ENCODE peak calls at places on chromosomes 16 and 17, in seven cellular contexts. A is H9; W is colonic mucosa; S is nephron progenitor cell; V is psoas muscle; I is lung; C is CD4-positive, alpha-beta T cell. K is an unnamed sample.

GRCh38 chr17:67440311-67441051 is 63.4 kb downstream of the PITPNC1 start:
- DNase-seq in S (no peak), I (no peak), W (no peak), V (no peak), A (no peak), C (no peak), K (no peak)

GRCh38 chr16:69476920-69477418 is 52.5 kb downstream of the CYB5B start:
- DNase-seq in I (no peak), V (no peak), C (no peak), W (no peak), S (no peak), A (no peak), K (no peak)

GRCh38 chr16:15482068-15482747 is 47.8 kb downstream of the BMERB1 start:
- DNase-seq in W (peak), I (peak), S (no peak), C (no peak), V (no peak), A (peak), K (no peak)

GRCh38 chr16:66026211-66026610 is 340.3 kb upstream of the CDH5 start:
- DNase-seq in I (no peak), V (no peak), S (peak), A (peak), C (no peak), W (no peak), K (no peak)

GRCh38 chr16:57530531-57531252 is 5.7 kb downstream of the CCDC102A start:
- DNase-seq in C (no peak), I (no peak), S (no peak), W (no peak), V (peak), A (peak), K (no peak)

GRCh38 chr17:4588862-4589625 is 4.7 kb downstream of the SMTNL2 start:
- DNase-seq in V (peak), S (no peak), A (no peak), C (no peak), I (no peak), W (no peak), K (no peak)

GRCh38 chr16:49503242-49504022 is 129.8 kb downstream of the C16orf78 start:
- DNase-seq in A (no peak), W (no peak), I (no peak), S (no peak), V (peak), C (no peak), K (no peak)

GRCh38 chr16:188674-189073 is 8.4 kb downstream of the HBQ1 start:
- DNase-seq in S (no peak), I (no peak), W (no peak), A (no peak), V (no peak), C (peak), K (no peak)

GRCh38 chr17:37261286-37261685 is 114.5 kb upstream of the C17orf78 start:
- DNase-seq in W (no peak), C (no peak), A (no peak), V (no peak), S (no peak), I (no peak), K (no peak)

GRCh38 chr16:57070986-57071540 is 21.3 kb upstream of the CPNE2 start:
- DNase-seq in S (no peak), C (no peak), A (no peak), W (no peak), I (no peak), V (no peak), K (no peak)

GRCh38 chr17:15385305-15385704 is 43.9 kb upstream of the TEKT3 start:
- DNase-seq in V (no peak), W (no peak), I (no peak), S (no peak), C (no peak), A (no peak), K (no peak)

GRCh38 chr16:22092143-22092933 is at the start of gene VWA3A:
- DNase-seq in C (no peak), A (peak), S (peak), V (no peak), I (no peak), W (no peak), K (no peak)

GRCh38 chr16:67841198-67841815 is 813 bp upstream of the THAP11 start:
- DNase-seq in V (no peak), A (no peak), C (no peak), I (no peak), S (no peak), W (no peak), K (no peak)

GRCh38 chr16:82672676-82673075 is 45.9 kb downstream of the CDH13 start:
- DNase-seq in V (no peak), C (no peak), W (no peak), I (no peak), S (no peak), A (no peak), K (no peak)

GRCh38 chr16:4245400-4245799 is 3.5 kb upstream of the SRL start:
- DNase-seq in I (no peak), W (no peak), S (no peak), A (no peak), V (no peak), C (no peak), K (no peak)

GRCh38 chr17:17750881-17751280 is 69.6 kb downstream of the RAI1 start:
- DNase-seq in I (no peak), S (no peak), V (no peak), C (peak), A (no peak), W (peak), K (no peak)

DNA sequence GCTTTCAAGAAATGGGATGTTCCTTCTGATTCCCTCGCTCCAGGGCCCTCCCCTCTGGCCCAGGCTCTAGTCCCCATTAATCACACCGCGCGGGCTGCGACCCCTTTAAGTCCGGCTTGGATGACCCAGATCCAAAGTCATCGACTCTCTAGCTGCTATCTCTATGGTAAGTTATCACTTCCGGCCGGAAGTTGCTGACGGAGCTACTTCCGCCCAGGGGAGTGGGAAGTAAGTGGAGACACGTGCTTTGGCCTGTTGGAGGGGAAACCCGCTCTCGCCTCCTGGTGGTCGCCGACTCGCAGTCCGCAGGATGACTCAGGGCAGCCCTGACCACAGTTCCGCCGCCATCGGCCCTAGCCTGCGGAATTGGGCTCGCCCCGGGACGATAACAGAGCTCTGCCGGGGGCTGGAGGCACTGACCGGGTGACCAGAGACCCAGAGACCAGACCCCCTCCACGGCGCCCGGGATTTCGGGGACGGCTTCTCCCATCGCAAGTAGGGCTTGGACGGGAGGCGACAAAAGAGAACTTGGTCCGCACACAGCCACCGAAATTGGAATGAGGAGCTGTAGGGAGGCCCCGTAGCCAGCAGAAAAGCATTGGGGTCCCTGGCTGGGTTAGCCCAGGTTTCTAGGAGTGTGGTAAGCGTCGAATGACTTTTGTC is 52.2 kb upstream of the SEC14L1 start:
- DNase-seq in V (peak), S (peak), A (peak), W (peak), I (peak), C (peak), K (peak)
- TF ChIP-seq CTCF in V (peak), S (peak), A (peak), W (peak), I (peak), C (peak), K (peak)

GRCh38 chr17:6231886-6232767 is 161.9 kb downstream of the WSCD1 start:
- DNase-seq in I (no peak), S (no peak), V (no peak), C (no peak), A (peak), W (no peak), K (no peak)

GRCh38 chr17:6232768-6233130 is 162.6 kb downstream of the WSCD1 start:
- DNase-seq in C (no peak), I (no peak), V (no peak), W (no peak), A (peak), S (no peak), K (no peak)

GRCh38 chr17:6233339-6233738 is 163.2 kb downstream of the WSCD1 start:
- DNase-seq in W (no peak), V (no peak), A (no peak), S (no peak), C (no peak), I (no peak), K (no peak)

GRCh38 chr17:6233856-6234255 is 163.7 kb downstream of the WSCD1 start:
- DNase-seq in V (no peak), W (no peak), I (no peak), S (no peak), C (no peak), A (no peak), K (no peak)

DNA sequence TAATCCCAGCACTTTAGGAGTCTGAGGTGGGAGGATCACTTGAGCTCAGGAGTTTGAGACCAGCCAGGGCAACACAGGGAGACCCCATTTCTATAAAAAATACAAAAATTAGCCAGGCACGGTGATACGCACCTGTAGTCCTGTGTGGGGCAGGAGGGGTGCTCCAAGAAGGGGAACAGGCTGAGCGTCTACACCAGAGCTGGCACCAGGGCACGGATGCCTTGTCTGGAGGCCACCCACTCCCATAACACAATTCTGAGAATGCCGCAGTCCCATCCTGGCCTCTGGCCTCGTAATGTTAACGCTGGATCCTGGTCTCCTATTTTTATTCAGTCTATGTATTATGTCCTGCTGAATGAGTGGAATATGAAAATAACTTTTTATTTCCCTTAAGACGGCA is 161.3 kb downstream of the WSCD1 start:
- DNase-seq in S (no peak), C (no peak), I (no peak), V (no peak), W (no peak), A (no peak), K (no peak)
- TF ChIP-seq CTCF in S (no peak), C (no peak), I (no peak), V (no peak), W (no peak), A (no peak), K (no peak)

DNA sequence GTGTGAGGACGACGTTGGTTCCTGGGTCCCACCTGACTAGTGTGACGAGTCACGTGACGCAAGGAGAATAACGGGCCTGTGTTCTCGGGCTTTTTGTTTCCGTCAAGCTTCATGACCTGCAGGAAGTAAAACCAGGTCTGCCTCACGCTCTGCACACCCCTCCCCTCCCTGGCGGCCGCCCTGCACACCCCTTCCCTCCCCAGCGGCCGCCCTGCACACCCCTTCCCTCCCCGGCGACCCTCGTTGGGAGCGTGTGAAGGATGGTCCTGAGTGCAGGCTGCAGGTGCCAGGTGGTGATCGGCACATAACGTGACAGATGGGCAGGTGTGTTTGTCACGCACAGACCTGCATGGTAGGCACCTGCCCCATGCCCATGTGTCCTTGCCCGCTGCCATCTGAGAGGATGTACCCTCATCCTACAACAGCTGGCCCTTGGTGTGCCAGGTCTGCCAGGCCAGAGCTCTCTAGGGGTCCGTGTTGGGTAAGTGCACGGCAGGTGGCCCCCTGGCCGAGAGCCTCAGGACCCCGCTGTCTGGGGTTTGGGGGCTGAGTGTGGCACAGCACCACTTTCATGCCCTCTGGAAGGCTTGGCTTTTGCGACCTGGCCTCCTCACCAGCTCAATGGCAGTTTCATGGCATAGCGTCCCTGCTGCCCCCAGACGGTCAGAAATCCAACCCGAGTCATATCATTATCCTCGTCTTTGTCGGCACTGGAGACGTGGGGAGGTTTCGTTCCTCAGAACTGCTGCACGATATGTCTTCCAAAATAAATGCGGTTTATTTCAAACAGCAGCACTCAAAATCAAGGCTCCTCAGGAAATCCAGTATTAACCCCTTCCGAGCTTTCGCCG is 191.9 kb upstream of the CHMP6 start:
- DNase-seq in I (no peak), V (peak), A (peak), S (no peak), C (no peak), W (no peak), K (no peak)
- TF ChIP-seq CTCF in I (no peak), V (no peak), A (no peak), S (no peak), C (no peak), W (no peak), K (no peak)

GRCh38 chr17:57772774-57773173 is 27.7 kb upstream of the CCDC182 start:
- DNase-seq in V (no peak), S (no peak), C (no peak), I (no peak), W (no peak), A (no peak), K (no peak)
- TF ChIP-seq CTCF in V (no peak), S (no peak), C (no peak), I (no peak), W (no peak), A (peak), K (no peak)

DNA sequence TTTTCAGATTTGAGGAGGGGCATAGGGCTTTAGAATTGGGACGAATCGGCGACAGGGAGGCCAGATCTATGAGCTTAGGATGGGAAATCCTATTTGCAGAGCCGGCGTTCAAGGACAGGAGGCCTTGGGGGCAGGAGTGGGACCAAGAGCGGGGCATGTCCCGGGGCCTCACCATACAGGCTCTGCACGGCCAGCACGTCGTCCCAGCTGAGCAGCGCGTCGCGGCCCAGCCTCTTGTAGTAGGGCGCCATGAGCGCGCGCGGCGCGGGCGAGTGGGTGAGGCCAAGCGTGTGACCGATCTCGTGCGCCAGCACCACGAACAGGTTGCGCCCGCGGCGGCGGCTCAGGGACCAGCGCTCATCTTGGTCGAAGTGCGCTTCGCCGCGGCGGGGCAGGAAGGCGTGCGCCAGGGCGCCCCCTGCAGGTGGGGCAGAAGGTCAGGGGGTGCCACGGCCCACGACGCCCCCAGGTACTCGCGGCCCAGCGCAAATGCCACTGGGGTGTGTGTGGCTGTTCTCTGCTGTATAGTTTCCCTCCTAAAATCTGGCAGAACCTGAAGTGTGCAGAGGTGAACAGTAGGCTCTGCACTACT is 9.3 kb downstream of the C17orf50 start:
- DNase-seq in C (no peak), I (no peak), S (no peak), A (no peak), W (no peak), V (no peak), K (no peak)
- TF ChIP-seq CTCF in C (no peak), I (no peak), S (no peak), A (peak), W (no peak), V (no peak), K (peak)

GRCh38 chr17:13140750-13141149 is 122.9 kb upstream of the ELAC2 start:
- DNase-seq in S (no peak), I (no peak), W (no peak), A (peak), C (no peak), V (no peak), K (peak)
- TF ChIP-seq CTCF in S (no peak), I (no peak), W (no peak), A (peak), C (no peak), V (no peak), K (no peak)

DNA sequence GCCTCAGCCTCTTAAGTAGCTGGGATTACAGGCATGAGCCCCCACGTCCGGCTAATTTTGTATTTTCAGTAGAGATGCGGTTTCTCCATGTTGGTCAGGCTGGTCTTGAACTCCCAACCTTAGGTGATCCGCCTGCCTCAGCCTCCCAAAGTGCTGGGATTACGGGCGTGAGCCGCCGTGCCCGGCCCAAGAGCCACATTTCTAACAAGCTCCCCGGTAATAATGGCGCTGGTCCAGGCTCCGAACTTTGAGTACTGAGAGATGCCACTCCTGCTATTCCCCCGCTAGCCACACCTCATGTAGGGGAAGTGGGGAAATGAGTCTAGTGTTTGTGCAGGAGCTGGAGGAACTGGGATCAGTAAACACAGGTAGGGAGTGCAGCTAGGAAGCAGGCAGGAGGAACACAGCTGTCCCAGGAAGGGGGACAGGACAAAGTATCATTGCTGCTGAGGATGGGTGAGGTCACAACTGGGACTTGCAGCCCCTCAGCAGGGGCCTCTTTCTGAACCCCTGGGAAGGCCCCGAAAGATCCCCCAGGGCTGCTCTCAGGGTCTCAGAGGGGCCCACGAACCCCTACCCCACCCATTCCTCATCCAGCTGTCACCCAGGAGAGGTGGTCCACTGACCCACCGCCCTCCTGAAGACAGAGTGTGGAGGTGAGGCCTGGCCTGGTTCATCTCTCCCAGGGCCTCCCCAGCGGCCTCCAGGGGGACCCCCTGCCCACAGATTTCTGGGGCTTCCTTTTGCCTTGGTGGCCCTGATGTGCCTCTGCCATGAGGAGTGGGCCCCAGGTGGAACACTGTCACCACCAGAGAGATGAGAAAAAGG is 3.7 kb upstream of the KREMEN2 start:
- DNase-seq in A (peak), C (no peak), V (peak), S (no peak), I (no peak), W (no peak), K (no peak)
- TF ChIP-seq CTCF in A (no peak), C (no peak), V (no peak), S (no peak), I (no peak), W (no peak), K (no peak)

GRCh38 chr17:69141802-69142472 is at the start of gene ABCA6:
- DNase-seq in V (no peak), S (no peak), W (no peak), I (no peak), A (no peak), C (no peak), K (no peak)
- TF ChIP-seq CTCF in V (no peak), S (no peak), W (no peak), I (no peak), A (no peak), C (no peak), K (no peak)

GRCh38 chr16:13342675-13343074 is 441.3 kb downstream of the SHISA9 start:
- DNase-seq in A (no peak), C (no peak), S (no peak), I (no peak), V (no peak), W (no peak), K (no peak)
- TF ChIP-seq CTCF in A (no peak), C (no peak), S (no peak), I (no peak), V (no peak), W (no peak), K (no peak)

GRCh38 chr17:19753661-19754463 is 5.8 kb upstream of the ALDH3A1 start:
- DNase-seq in I (no peak), S (no peak), W (peak), V (peak), A (no peak), C (no peak), K (no peak)
- TF ChIP-seq CTCF in I (peak), S (peak), W (peak), V (peak), A (peak), C (no peak), K (peak)

K was measured in neural crest cell.